ENCODE peak calls at places on chromosomes 7 and 10, in ten cellular contexts. H is fibroblast of lung; C is naive thymus-derived CD4-positive, alpha-beta T cell; L is tibial nerve; F is Panc1; R is CD4-positive, CD25-positive, alpha-beta regulatory T cell; M is spleen; U is H7; P is neural progenitor cell; J is SK-N-SH. W is an unnamed sample.

GRCh38 chr10:62626096-62626495 is 178.4 kb upstream of the ADO start:
- DNase-seq in C (no peak), M (no peak), F (no peak), R (no peak), L (no peak), P (no peak), H (no peak), U (no peak), J (no peak), W (no peak)

GRCh38 chr10:94129393-94130130 is 135.8 kb downstream of the PLCE1 start:
- DNase-seq in H (peak; percentile 92), C (no peak), F (no peak), L (no peak), J (no peak), U (no peak), R (no peak), M (no peak), P (no peak), W (no peak)

GRCh38 chr10:92517034-92517655 is 56.7 kb downstream of the IDE start:
- DNase-seq in L (peak; percentile 28), J (peak; percentile 61), R (peak; percentile 59), H (peak; percentile 62), M (no peak), U (peak; percentile 49), P (peak; percentile 83), F (peak; percentile 55), C (peak; percentile 64), W (peak; percentile 61)

GRCh38 chr10:37734971-37735370 is 122.4 kb downstream of the ZNF248 start:
- DNase-seq in R (no peak), J (no peak), H (peak; percentile 2), L (no peak), M (no peak), U (no peak), C (no peak), F (peak; percentile 7), P (no peak), W (no peak)

GRCh38 chr7:130719550-130719949 is 14.5 kb downstream of the KLF14 start:
- DNase-seq in P (no peak), H (peak; percentile 84), J (no peak), F (no peak), C (no peak), R (no peak), L (no peak), U (no peak), M (no peak), W (no peak)

GRCh38 chr10:69742928-69743602 is 58.6 kb upstream of the COL13A1 start:
- DNase-seq in C (no peak), P (peak; percentile 72), F (no peak), H (peak; percentile 10), L (no peak), M (no peak), J (peak; percentile 64), U (peak; percentile 83), R (no peak), W (no peak)

GRCh38 chr7:151626422-151627115 is 106.9 kb upstream of the RHEB start:
- DNase-seq in H (peak; percentile 29), U (peak; percentile 64), P (peak; percentile 74), F (no peak), J (peak; percentile 56), L (no peak), C (peak; percentile 18), M (no peak), R (no peak), W (peak; percentile 27)

GRCh38 chr10:63491558-63492316 is 26.0 kb upstream of the JMJD1C start:
- DNase-seq in F (no peak), C (no peak), R (no peak), L (no peak), H (peak; percentile 63), U (no peak), M (no peak), J (no peak), P (no peak), W (no peak)

GRCh38 chr10:97481071-97481470 is 17.2 kb downstream of the MMS19 start:
- DNase-seq in M (no peak), F (no peak), U (no peak), J (no peak), H (no peak), C (no peak), P (no peak), R (no peak), L (no peak), W (no peak)

GRCh38 chr7:7554647-7555575 is 11.8 kb upstream of the MIOS start:
- DNase-seq in U (no peak), H (peak; percentile 14), C (no peak), F (no peak), R (no peak), L (no peak), P (no peak), J (peak; percentile 53), M (no peak), W (no peak)

DNA sequence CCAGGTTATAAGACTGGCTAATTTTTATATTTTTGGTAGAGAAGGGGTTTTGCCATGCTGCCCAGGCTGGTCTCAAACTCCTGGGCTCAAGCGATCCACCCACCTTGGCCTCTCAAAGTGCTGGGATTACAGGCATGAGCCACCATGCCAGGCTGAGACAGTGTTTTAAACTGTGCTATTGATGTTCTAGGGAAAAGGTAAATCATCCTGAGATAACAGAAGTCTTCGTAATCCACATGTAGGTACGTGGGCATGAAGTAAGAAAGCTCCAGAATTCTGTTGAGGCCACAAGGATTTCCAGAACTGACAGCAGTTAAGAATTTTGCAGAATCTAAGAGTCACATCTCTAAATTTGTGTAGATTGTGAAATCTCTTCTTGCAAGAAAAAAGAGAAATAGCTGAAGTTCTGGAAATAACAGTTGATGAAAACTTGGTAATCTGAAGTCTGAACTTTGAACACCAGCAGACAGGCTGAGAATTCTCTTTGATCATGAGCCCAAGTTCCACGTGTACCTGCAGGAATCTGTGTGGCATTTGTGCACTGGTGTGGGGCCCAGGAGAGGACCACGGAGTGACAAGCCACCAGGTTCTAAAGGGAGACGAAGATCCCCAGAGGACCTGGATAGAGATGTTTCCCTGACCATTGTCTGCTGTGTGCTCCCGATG is 24.7 kb downstream of the C7orf33 start:
- DNase-seq in M (no peak), C (no peak), R (no peak), P (no peak), F (no peak), J (no peak), H (no peak), U (no peak), L (no peak), W (no peak)
- H3K27me3 ChIP-seq in M (no peaks in the 10 kb centered on the region), C (peaks cover 4% of the 10 kb centered on the region), R (peaks cover 4% of the 10 kb centered on the region), P (no peaks in the 10 kb centered on the region), F (peaks cover 24% of the 10 kb centered on the region), J (peaks cover 9% of the 10 kb centered on the region), H (peaks cover 7% of the 10 kb centered on the region), U (no peaks in the 10 kb centered on the region), L (no peaks in the 10 kb centered on the region), W (peaks cover 7% of the 10 kb centered on the region)

GRCh38 chr10:59362184-59362966 is at the start of gene FAM13C:
- DNase-seq in P (peak; percentile 86), C (no peak), R (no peak), F (no peak), J (peak; percentile 83), U (peak; percentile 78), L (no peak), M (peak; percentile 82), H (peak; percentile 68), W (no peak)

GRCh38 chr10:59360605-59361515 is 1.5 kb downstream of the FAM13C start:
- DNase-seq in F (no peak), H (peak; percentile 39), R (no peak), M (no peak), U (no peak), C (no peak), L (no peak), J (no peak), P (peak; percentile 8), W (no peak)

GRCh38 chr10:59362991-59363390 is 642 bp upstream of the FAM13C start:
- DNase-seq in U (peak; percentile 57), F (no peak), L (peak; percentile 32), H (peak; percentile 63), C (no peak), M (no peak), R (no peak), J (peak; percentile 68), P (peak; percentile 85), W (no peak)

GRCh38 chr10:59363446-59363958 is 1.2 kb upstream of the FAM13C start:
- DNase-seq in P (no peak), H (no peak), J (no peak), F (no peak), R (no peak), M (no peak), L (no peak), U (no peak), C (no peak), W (no peak)

GRCh38 chr10:59361659-59362183 is 628 bp downstream of the FAM13C start:
- DNase-seq in U (no peak), C (no peak), F (no peak), M (no peak), R (no peak), H (peak; percentile 34), P (no peak), L (no peak), J (no peak), W (no peak)
- H3K4me3 ChIP-seq in U (peak overlapping the region; percentile 45), C (no peak overlapping the region), F (peak overlapping the region; percentile 52), M (peak overlapping the region; percentile 4), R (no peak overlapping the region), H (peak overlapping the region; percentile 84), P (peak overlapping the region; percentile 62), L (peak overlapping the region; percentile 50), J (peak overlapping the region; percentile 75), W (no peak overlapping the region)

DNA sequence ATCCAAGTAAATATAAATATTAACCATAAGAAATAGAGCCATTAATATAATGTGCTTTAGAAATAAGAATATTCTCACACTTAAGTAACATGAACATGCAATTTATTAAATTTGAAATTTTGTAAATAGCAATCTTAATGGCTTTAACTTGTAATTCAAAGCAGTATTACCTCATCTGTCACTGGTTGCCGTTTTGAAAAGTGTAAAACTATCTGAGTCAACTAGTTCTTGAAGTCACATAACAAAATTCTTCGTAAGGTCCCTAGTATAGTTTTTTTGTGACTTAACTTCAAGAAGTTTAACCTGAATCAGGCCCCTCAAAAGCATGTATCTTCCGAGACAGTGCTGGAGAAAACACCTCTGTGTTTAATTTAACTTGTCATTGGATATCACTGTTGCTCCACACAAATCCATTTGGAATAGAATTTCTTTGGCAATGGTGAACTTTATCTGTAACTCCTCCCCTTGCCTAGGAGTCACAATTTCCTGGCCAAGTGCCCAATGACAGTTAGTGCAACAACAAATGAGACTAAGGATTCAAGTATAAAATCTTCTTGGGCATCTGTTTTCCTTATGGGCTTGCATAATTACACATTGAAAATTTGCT is 47.1 kb downstream of the NT5C2 start:
- DNase-seq in M (no peak), R (no peak), C (no peak), J (peak; percentile 21), H (peak; percentile 86), P (no peak), L (peak; percentile 66), F (peak; percentile 42), U (no peak), W (no peak)
- H3K36me3 ChIP-seq in M (peaks cover 12% of the 10 kb centered on the region), R (peaks cover 11% of the 10 kb centered on the region), C (peaks cover 16% of the 10 kb centered on the region), J (peaks cover 7% of the 10 kb centered on the region), H (no peaks in the 10 kb centered on the region), P (no peaks in the 10 kb centered on the region), L (no peaks in the 10 kb centered on the region), F (peaks cover 12% of the 10 kb centered on the region), U (no peaks in the 10 kb centered on the region), W (no peaks in the 10 kb centered on the region)

DNA sequence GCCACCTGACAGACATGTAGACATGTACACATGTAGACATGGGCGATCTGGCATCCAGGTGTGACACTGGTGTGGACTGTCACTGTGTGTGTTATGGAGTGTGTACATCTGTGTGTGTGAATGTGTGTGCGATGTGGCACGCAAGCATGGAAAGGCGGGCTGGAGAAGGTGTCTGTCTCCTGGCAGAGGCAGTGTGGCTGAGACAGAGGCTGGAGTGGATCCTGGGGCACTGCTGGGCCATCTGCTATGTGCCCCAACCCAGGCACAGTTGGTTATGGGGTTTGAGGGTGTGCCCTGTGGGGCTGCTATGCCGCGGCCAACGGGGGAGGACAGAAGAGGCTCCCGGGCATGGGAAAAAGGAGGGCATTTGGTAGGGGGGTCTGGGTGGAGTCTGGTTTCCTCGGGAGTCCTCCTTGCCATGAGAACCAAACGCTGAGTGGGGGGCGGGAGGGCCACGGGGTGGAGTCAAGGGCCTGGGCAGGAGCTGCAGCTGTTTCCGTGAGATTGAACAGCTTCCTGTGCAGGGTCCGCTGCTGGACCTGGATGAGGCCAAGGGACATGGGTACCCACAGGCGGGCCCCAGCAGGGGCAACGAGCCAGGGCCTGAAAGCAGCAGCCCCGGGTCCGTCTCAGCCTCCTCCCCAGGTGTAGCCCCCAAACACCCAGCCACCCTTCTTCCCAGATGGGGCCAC is 1.3 kb downstream of the ELN start:
- DNase-seq in F (no peak), H (no peak), U (no peak), R (no peak), M (no peak), J (no peak), C (no peak), L (no peak), P (no peak), W (no peak)
- H3K27me3 ChIP-seq in F (no peaks in the 10 kb centered on the region), H (peaks cover 10% of the 10 kb centered on the region), U (peaks cover 1% of the 10 kb centered on the region), R (peaks cover 12% of the 10 kb centered on the region), M (no peaks in the 10 kb centered on the region), J (no peaks in the 10 kb centered on the region), C (no peaks in the 10 kb centered on the region), L (no peaks in the 10 kb centered on the region), P (peaks cover 10% of the 10 kb centered on the region), W (no peaks in the 10 kb centered on the region)

W was measured in CD8-positive, alpha-beta T cell.